ENCODE peak calls at places on chromosome 2, in five cellular contexts. F, N, A, S and P are unnamed samples.

GRCh38 chr2:227890495-227891079 is 19.2 kb downstream of the DAW1 start:
- DNase-seq in F (no peak), N (no peak), A (peak; percentile 54), S (peak; percentile 30), P (no peak)

GRCh38 chr2:225354281-225354774 is 45.2 kb upstream of the NYAP2 start:
- DNase-seq in F (no peak), N (no peak), A (peak; percentile 2), S (peak; percentile 2), P (no peak)

GRCh38 chr2:61535449-61535848 is 2.7 kb downstream of the XPO1 start:
- DNase-seq in F (no peak), N (no peak), A (no peak), S (no peak), P (no peak)

GRCh38 chr2:143903172-143903856 is 616.6 kb downstream of the ZEB2 start:
- DNase-seq in F (no peak), N (no peak), A (no peak), S (no peak), P (no peak)

GRCh38 chr2:168705534-168706470 is 96.6 kb upstream of the NOSTRIN start:
- DNase-seq in F (no peak), N (no peak), A (peak; percentile 30), S (no peak), P (no peak)

GRCh38 chr2:83234291-83234690 is 1224.8 kb downstream of the SUCLG1 start:
- DNase-seq in F (no peak), N (no peak), A (no peak), S (no peak), P (no peak)

GRCh38 chr2:2229898-2230817 is 100.9 kb downstream of the MYT1L start:
- DNase-seq in F (peak; percentile 38), N (no peak), A (peak; percentile 12), S (no peak), P (no peak)

GRCh38 chr2:31414601-31415241 is at the start of gene XDH:
- DNase-seq in F (no peak), N (peak; percentile 70), A (peak; percentile 49), S (no peak), P (no peak)

GRCh38 chr2:17035010-17035409 is 369.4 kb upstream of the CYRIA start:
- DNase-seq in F (no peak), N (no peak), A (no peak), S (no peak), P (no peak)

GRCh38 chr2:195390686-195391085 is 266.3 kb upstream of the SLC39A10 start:
- DNase-seq in F (no peak), N (no peak), A (no peak), S (no peak), P (no peak)

GRCh38 chr2:172373761-172374160 is 53.6 kb upstream of the ITGA6 start:
- DNase-seq in F (no peak), N (no peak), A (no peak), S (no peak), P (no peak)